ENCODE peak calls at places on chromosomes 12 and 14, in four cellular contexts. One of them, this sample, is unnamed.

GRCh38 chr14:74521756-74522155 is 28.2 kb downstream of the ISCA2 start:
- DNase-seq in CD4-positive, alpha-beta T cell: no peak
- DNase-seq in astrocyte of the spinal cord: no peak
- DNase-seq in HFFc6: no peak
- DNase-seq in this sample: no peak

GRCh38 chr14:100129161-100129589 is 30.3 kb downstream of the DEGS2 start:
- DNase-seq in CD4-positive, alpha-beta T cell: no peak
- DNase-seq in astrocyte of the spinal cord: peak; percentile 24
- DNase-seq in HFFc6: no peak
- DNase-seq in this sample: no peak

GRCh38 chr12:19799216-19799615 is 359.9 kb downstream of the AEBP2 start:
- DNase-seq in CD4-positive, alpha-beta T cell: no peak
- DNase-seq in astrocyte of the spinal cord: peak; percentile 88
- DNase-seq in HFFc6: no peak
- DNase-seq in this sample: no peak

GRCh38 chr14:92459479-92460421 is 53.8 kb upstream of the RIN3 start:
- DNase-seq in CD4-positive, alpha-beta T cell: no peak
- DNase-seq in astrocyte of the spinal cord: no peak
- DNase-seq in HFFc6: no peak
- DNase-seq in this sample: no peak

GRCh38 chr12:131797588-131797934 is 30.6 kb upstream of the MMP17 start:
- DNase-seq in CD4-positive, alpha-beta T cell: no peak
- DNase-seq in astrocyte of the spinal cord: no peak
- DNase-seq in HFFc6: no peak
- DNase-seq in this sample: no peak

GRCh38 chr12:47768323-47768811 is 4.7 kb upstream of the SLC48A1 start:
- DNase-seq in CD4-positive, alpha-beta T cell: no peak
- DNase-seq in astrocyte of the spinal cord: no peak
- DNase-seq in HFFc6: no peak
- DNase-seq in this sample: no peak

GRCh38 chr12:51760231-51760630 is 88.3 kb downstream of the FIGNL2 start:
- DNase-seq in CD4-positive, alpha-beta T cell: no peak
- DNase-seq in astrocyte of the spinal cord: no peak
- DNase-seq in HFFc6: peak; percentile 20
- DNase-seq in this sample: no peak

GRCh38 chr14:101178184-101179072 is 274.9 kb upstream of the RTL1 start:
- DNase-seq in CD4-positive, alpha-beta T cell: no peak
- DNase-seq in astrocyte of the spinal cord: no peak
- DNase-seq in HFFc6: no peak
- DNase-seq in this sample: no peak

GRCh38 chr14:81269100-81269978 is 48.6 kb upstream of the GTF2A1 start:
- DNase-seq in CD4-positive, alpha-beta T cell: no peak
- DNase-seq in astrocyte of the spinal cord: peak; percentile 68
- DNase-seq in HFFc6: peak; percentile 73
- DNase-seq in this sample: no peak

GRCh38 chr12:101327054-101327453 is 47.1 kb downstream of the UTP20 start:
- DNase-seq in CD4-positive, alpha-beta T cell: no peak
- DNase-seq in astrocyte of the spinal cord: no peak
- DNase-seq in HFFc6: no peak
- DNase-seq in this sample: no peak

GRCh38 chr12:21539797-21540196 is 13.7 kb downstream of the SPX start:
- DNase-seq in CD4-positive, alpha-beta T cell: no peak
- DNase-seq in astrocyte of the spinal cord: no peak
- DNase-seq in HFFc6: no peak
- DNase-seq in this sample: no peak

GRCh38 chr14:103259801-103260628 is 74.0 kb upstream of the EIF5 start:
- DNase-seq in CD4-positive, alpha-beta T cell: no peak
- DNase-seq in astrocyte of the spinal cord: no peak
- DNase-seq in HFFc6: no peak
- DNase-seq in this sample: no peak

GRCh38 chr14:100634026-100634425 is 46.8 kb upstream of the BEGAIN start:
- DNase-seq in CD4-positive, alpha-beta T cell: no peak
- DNase-seq in astrocyte of the spinal cord: no peak
- DNase-seq in HFFc6: no peak
- DNase-seq in this sample: no peak

GRCh38 chr12:94952325-94952724 is 51.2 kb downstream of the NDUFA12 start:
- DNase-seq in CD4-positive, alpha-beta T cell: no peak
- DNase-seq in astrocyte of the spinal cord: no peak
- DNase-seq in HFFc6: no peak
- DNase-seq in this sample: no peak

GRCh38 chr14:22397338-22397737 is 191.7 kb downstream of the DAD1 start:
- DNase-seq in CD4-positive, alpha-beta T cell: no peak
- DNase-seq in astrocyte of the spinal cord: no peak
- DNase-seq in HFFc6: no peak
- DNase-seq in this sample: no peak
- TF ChIP-seq CTCF in CD4-positive, alpha-beta T cell: no peak
- TF ChIP-seq CTCF in astrocyte of the spinal cord: no peak
- TF ChIP-seq CTCF in HFFc6: no peak
- TF ChIP-seq CTCF in this sample: no peak

GRCh38 chr12:123435636-123436016 is 858 bp downstream of the RILPL2 start:
- DNase-seq in CD4-positive, alpha-beta T cell: no peak
- DNase-seq in astrocyte of the spinal cord: no peak
- DNase-seq in HFFc6: no peak
- DNase-seq in this sample: no peak

GRCh38 chr12:123441523-123442164 is 5.2 kb upstream of the RILPL2 start:
- DNase-seq in CD4-positive, alpha-beta T cell: no peak
- DNase-seq in astrocyte of the spinal cord: no peak
- DNase-seq in HFFc6: no peak
- DNase-seq in this sample: no peak

GRCh38 chr12:123433615-123434014 is 2.9 kb downstream of the RILPL2 start:
- DNase-seq in CD4-positive, alpha-beta T cell: no peak
- DNase-seq in astrocyte of the spinal cord: no peak
- DNase-seq in HFFc6: no peak
- DNase-seq in this sample: no peak

GRCh38 chr12:123431951-123432886 is 4.3 kb downstream of the RILPL2 start:
- DNase-seq in CD4-positive, alpha-beta T cell: no peak
- DNase-seq in astrocyte of the spinal cord: no peak
- DNase-seq in HFFc6: no peak
- DNase-seq in this sample: peak; percentile 83

DNA sequence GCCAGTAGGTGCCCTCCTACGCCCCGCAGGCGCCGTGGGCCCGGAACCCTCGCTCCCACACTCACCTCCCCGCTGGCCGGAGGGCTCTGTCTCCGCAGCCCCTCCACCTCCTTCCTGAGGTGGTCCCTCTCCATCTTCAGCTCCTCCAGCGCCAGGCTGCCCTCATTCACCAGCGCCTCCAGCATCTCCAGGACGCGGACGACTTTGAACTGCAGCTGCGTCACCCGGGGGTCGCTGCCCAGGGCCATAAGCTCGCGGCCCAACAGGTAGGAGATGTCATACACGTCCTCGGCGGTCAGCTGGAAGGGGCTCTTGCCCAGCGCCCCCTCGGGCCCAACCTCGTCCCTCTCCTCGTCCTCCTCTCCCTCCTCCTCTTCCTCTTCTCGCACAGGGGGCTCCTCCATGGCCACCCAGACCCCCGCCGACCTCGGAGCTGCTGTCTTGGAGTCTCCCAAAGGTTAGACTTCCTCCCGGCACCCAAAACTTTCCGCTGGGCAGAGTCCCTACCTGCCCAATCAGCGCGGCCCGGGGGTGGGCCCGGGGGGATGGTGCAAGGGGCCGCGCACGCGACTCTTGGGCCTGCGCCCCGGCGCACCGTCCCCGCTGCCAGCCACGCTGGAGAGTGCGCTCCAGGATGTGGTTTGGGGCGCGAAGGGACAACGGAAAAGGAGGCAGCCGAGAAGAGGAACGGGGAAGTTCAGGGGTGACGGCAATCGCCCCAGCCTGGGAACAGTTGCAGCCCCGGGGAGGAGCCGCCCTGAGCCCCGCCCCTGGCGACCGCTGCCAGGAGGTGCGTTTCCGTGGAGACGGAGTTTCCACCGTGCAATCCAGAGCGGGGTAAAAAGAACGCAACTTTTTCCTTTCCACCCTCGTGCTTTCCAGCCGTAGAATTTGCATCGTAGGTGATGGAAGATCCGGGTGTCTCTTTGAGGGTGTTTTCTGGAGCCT is at the start of gene RILPL2:
- DNase-seq in CD4-positive, alpha-beta T cell: peak; percentile 86
- DNase-seq in astrocyte of the spinal cord: peak; percentile 69
- DNase-seq in HFFc6: peak; percentile 87
- DNase-seq in this sample: peak; percentile 97
- TF ChIP-seq CTCF in CD4-positive, alpha-beta T cell: no peak
- TF ChIP-seq CTCF in astrocyte of the spinal cord: no peak
- TF ChIP-seq CTCF in HFFc6: peak; percentile 31
- TF ChIP-seq CTCF in this sample: no peak

DNA sequence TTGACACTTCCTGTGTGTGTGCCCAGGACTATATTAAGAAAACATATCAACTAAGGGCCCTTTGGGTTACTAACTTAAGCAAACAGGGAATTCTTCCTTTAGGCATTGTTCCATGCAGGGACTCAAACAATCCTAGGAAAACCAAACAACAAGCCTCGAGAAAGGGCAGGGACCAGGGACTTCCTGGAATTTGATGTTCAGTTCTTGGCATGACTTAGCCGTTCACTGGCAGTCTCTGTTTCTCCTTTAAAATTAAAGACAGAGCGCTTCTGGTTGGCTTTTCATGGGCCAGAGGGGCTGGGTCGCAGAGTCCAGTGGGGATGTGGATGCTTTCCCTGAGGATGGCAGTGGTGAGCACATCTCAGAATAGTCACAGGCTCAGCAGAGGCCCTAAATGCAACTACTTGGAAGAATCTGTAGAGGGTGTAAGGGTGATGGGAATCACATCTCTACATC is 35.2 kb downstream of the RNFT2 start:
- DNase-seq in CD4-positive, alpha-beta T cell: no peak
- DNase-seq in astrocyte of the spinal cord: no peak
- DNase-seq in HFFc6: peak; percentile 59
- DNase-seq in this sample: no peak
- TF ChIP-seq CTCF in CD4-positive, alpha-beta T cell: no peak
- TF ChIP-seq CTCF in astrocyte of the spinal cord: no peak
- TF ChIP-seq CTCF in HFFc6: peak; percentile 60
- TF ChIP-seq CTCF in this sample: no peak

GRCh38 chr12:9406564-9407424 is 198.6 kb upstream of the PZP start:
- DNase-seq in CD4-positive, alpha-beta T cell: no peak
- DNase-seq in astrocyte of the spinal cord: no peak
- DNase-seq in HFFc6: no peak
- DNase-seq in this sample: no peak

GRCh38 chr12:9404031-9404430 is 195.8 kb upstream of the PZP start:
- DNase-seq in CD4-positive, alpha-beta T cell: no peak
- DNase-seq in astrocyte of the spinal cord: no peak
- DNase-seq in HFFc6: no peak
- DNase-seq in this sample: no peak

GRCh38 chr12:9405861-9406563 is 197.8 kb upstream of the PZP start:
- DNase-seq in CD4-positive, alpha-beta T cell: no peak
- DNase-seq in astrocyte of the spinal cord: no peak
- DNase-seq in HFFc6: no peak
- DNase-seq in this sample: no peak

GRCh38 chr12:9404469-9405260 is 196.5 kb upstream of the PZP start:
- DNase-seq in CD4-positive, alpha-beta T cell: no peak
- DNase-seq in astrocyte of the spinal cord: no peak
- DNase-seq in HFFc6: no peak
- DNase-seq in this sample: no peak
- TF ChIP-seq CTCF in CD4-positive, alpha-beta T cell: no peak
- TF ChIP-seq CTCF in astrocyte of the spinal cord: no peak
- TF ChIP-seq CTCF in HFFc6: no peak
- TF ChIP-seq CTCF in this sample: no peak

GRCh38 chr14:51828017-51828797 is 32.2 kb upstream of the GNG2 start:
- DNase-seq in CD4-positive, alpha-beta T cell: peak; percentile 54
- DNase-seq in astrocyte of the spinal cord: peak; percentile 71
- DNase-seq in HFFc6: peak; percentile 72
- DNase-seq in this sample: peak; percentile 89
- TF ChIP-seq CTCF in CD4-positive, alpha-beta T cell: no peak
- TF ChIP-seq CTCF in astrocyte of the spinal cord: no peak
- TF ChIP-seq CTCF in HFFc6: no peak
- TF ChIP-seq CTCF in this sample: no peak

GRCh38 chr12:7375145-7375543 is 68.8 kb downstream of the CD163L1 start:
- DNase-seq in CD4-positive, alpha-beta T cell: no peak
- DNase-seq in astrocyte of the spinal cord: no peak
- DNase-seq in HFFc6: no peak
- DNase-seq in this sample: no peak

GRCh38 chr12:7373226-7373625 is 69.4 kb downstream of the ACSM4 start:
- DNase-seq in CD4-positive, alpha-beta T cell: no peak
- DNase-seq in astrocyte of the spinal cord: no peak
- DNase-seq in HFFc6: no peak
- DNase-seq in this sample: no peak

GRCh38 chr12:7369274-7369729 is 65.4 kb downstream of the ACSM4 start:
- DNase-seq in CD4-positive, alpha-beta T cell: no peak
- DNase-seq in astrocyte of the spinal cord: no peak
- DNase-seq in HFFc6: peak; percentile 84
- DNase-seq in this sample: peak; percentile 44

GRCh38 chr12:7376196-7376595 is 67.8 kb downstream of the CD163L1 start:
- DNase-seq in CD4-positive, alpha-beta T cell: no peak
- DNase-seq in astrocyte of the spinal cord: no peak
- DNase-seq in HFFc6: peak; percentile 82
- DNase-seq in this sample: no peak

GRCh38 chr12:7374423-7375144 is 69.4 kb downstream of the CD163L1 start:
- DNase-seq in CD4-positive, alpha-beta T cell: no peak
- DNase-seq in astrocyte of the spinal cord: peak; percentile 8
- DNase-seq in HFFc6: peak; percentile 20
- DNase-seq in this sample: peak; percentile 50
- TF ChIP-seq CTCF in CD4-positive, alpha-beta T cell: no peak
- TF ChIP-seq CTCF in astrocyte of the spinal cord: peak; percentile 69
- TF ChIP-seq CTCF in HFFc6: peak; percentile 78
- TF ChIP-seq CTCF in this sample: peak; percentile 63

DNA sequence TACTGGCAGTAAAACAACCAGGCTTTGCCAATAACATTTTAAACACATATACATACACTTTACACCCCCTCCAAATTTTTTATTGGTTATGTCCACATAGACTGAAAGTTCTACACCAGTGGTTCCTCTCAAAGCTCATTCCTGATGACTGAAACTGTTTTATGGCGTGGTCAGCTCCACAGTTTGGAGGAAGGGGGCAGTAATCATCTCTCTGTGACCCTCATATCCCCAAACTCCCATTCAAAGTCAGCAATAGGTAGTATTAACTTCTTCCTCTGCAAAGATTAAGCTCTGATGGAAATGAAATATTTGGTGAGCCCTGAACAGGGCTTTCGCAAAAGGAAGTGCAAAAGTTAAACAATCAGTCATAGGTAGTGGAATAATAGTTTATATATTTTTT is 55.3 kb upstream of the DAAM1 start:
- DNase-seq in CD4-positive, alpha-beta T cell: no peak
- DNase-seq in astrocyte of the spinal cord: no peak
- DNase-seq in HFFc6: no peak
- DNase-seq in this sample: no peak
- TF ChIP-seq CTCF in CD4-positive, alpha-beta T cell: no peak
- TF ChIP-seq CTCF in astrocyte of the spinal cord: peak; percentile 27
- TF ChIP-seq CTCF in HFFc6: peak; percentile 49
- TF ChIP-seq CTCF in this sample: no peak

DNA sequence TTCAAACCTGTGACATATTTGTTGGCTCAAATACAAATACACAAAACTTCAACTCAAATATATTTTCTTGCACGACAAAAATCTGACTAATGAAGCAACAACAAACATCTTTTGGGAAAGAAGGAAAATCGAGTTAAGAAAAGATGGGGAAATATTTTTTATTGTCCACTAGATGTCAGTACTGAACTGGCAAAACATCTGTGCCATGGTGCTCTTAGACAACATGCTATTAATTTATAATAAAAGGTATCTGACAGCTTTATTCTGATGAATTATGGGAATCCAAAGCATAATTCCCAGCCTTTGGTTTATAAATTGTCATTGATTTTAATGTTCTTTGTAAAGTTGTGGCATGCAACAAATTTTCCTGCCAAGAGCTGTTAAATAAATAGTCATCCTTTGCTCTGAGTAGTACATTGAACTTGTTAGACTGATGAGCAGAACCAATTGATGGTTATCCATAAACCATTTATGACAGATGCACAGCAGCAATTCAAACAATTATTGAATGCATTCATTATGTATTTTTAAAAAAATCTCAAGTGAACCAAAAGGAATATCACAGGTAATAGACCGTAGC is 231.2 kb downstream of the ETNK1 start:
- DNase-seq in CD4-positive, alpha-beta T cell: no peak
- DNase-seq in astrocyte of the spinal cord: peak; percentile 53
- DNase-seq in HFFc6: peak; percentile 2
- DNase-seq in this sample: no peak
- TF ChIP-seq CTCF in CD4-positive, alpha-beta T cell: no peak
- TF ChIP-seq CTCF in astrocyte of the spinal cord: peak; percentile 39
- TF ChIP-seq CTCF in HFFc6: peak; percentile 85
- TF ChIP-seq CTCF in this sample: peak; percentile 71